ENCODE peak calls at places on chromosomes 16 and 17, in eight cellular contexts. U is stimulated activated CD8-positive, alpha-beta memory T cell treated with anti-CD3 and anti-CD28 coated beads, Interleukin-12 subunit alpha, Interleukin-12 subunit beta, amount 100 ng/mL, for 4 hours; E is mucosa of descending colon; K is choroid plexus epithelial cell; L is lower leg skin; D is upper lobe of right lung; Y is HAP-1; N is activated CD4-positive, alpha-beta T cell treated with anti-CD3 and anti-CD28 coated beads for 4 hours. J is an unnamed sample.

GRCh38 chr16:7025616-7026190 is 306.9 kb upstream of the RBFOX1 start:
- DNase-seq in Y (peak; percentile 60), L (peak; percentile 90), U (no peak), D (peak; percentile 83), E (peak; percentile 78), K (peak; percentile 2), N (no peak), J (peak; percentile 34)

GRCh38 chr17:59373879-59374495 is 42.5 kb downstream of the YPEL2 start:
- DNase-seq in U (no peak), Y (no peak), L (no peak), K (peak; percentile 98), D (no peak), N (no peak), E (no peak), J (no peak)

GRCh38 chr17:74749262-74750038 is 1.0 kb downstream of the NHERF1 start:
- DNase-seq in N (no peak), E (no peak), Y (peak; percentile 58), U (no peak), D (peak; percentile 73), L (no peak), K (no peak), J (no peak)

GRCh38 chr16:20944861-20945390 is 44.4 kb downstream of the LYRM1 start:
- DNase-seq in E (no peak), U (no peak), L (no peak), N (no peak), D (no peak), Y (no peak), K (peak; percentile 35), J (peak; percentile 57)

GRCh38 chr17:44444735-44445105 is 55.3 kb upstream of the ITGA2B start:
- DNase-seq in D (no peak), L (no peak), K (peak; percentile 78), E (no peak), N (no peak), Y (no peak), U (no peak), J (no peak)

GRCh38 chr16:75252946-75253911 is 1.8 kb upstream of the BCAR1 start:
- DNase-seq in K (peak; percentile 74), U (no peak), Y (peak; percentile 54), L (no peak), E (no peak), D (peak; percentile 63), N (no peak), J (no peak)

GRCh38 chr16:53209489-53209888 is 154.7 kb downstream of the CHD9 start:
- DNase-seq in K (no peak), E (no peak), N (no peak), U (no peak), L (no peak), Y (no peak), D (no peak), J (no peak)

GRCh38 chr16:64159986-64160385 is 961.9 kb downstream of the CDH11 start:
- DNase-seq in Y (no peak), K (no peak), L (no peak), N (no peak), E (no peak), D (no peak), U (no peak), J (no peak)

GRCh38 chr16:75575976-75576375 is 9.8 kb downstream of the GABARAPL2 start:
- DNase-seq in D (no peak), L (peak; percentile 6), N (no peak), E (no peak), K (no peak), Y (no peak), U (no peak), J (no peak)

GRCh38 chr16:881219-882097 is 80.9 kb upstream of the GNG13 start:
- DNase-seq in E (peak; percentile 31), U (no peak), D (no peak), K (no peak), Y (no peak), N (no peak), L (no peak), J (no peak)

GRCh38 chr17:37056622-37057021 is 107.9 kb downstream of the AATF start:
- DNase-seq in Y (no peak), D (no peak), N (no peak), L (no peak), U (no peak), K (no peak), E (no peak), J (no peak)

GRCh38 chr16:84754353-84754856 is 54.6 kb downstream of the USP10 start:
- DNase-seq in L (no peak), K (peak; percentile 96), E (peak; percentile 91), N (peak; percentile 76), U (no peak), Y (peak; percentile 85), D (no peak), J (peak; percentile 93)

GRCh38 chr17:68600881-68601564 is at the start of gene FAM20A:
- DNase-seq in L (peak; percentile 87), U (no peak), Y (peak; percentile 74), K (peak; percentile 5), N (no peak), E (peak; percentile 18), D (peak; percentile 91), J (no peak)

GRCh38 chr17:66602659-66603363 is 232.1 kb upstream of the CACNG5 start:
- DNase-seq in N (no peak), U (no peak), D (no peak), L (no peak), E (no peak), K (peak; percentile 13), Y (no peak), J (no peak)

GRCh38 chr17:56290486-56291118 is 137.3 kb downstream of the ANKFN1 start:
- DNase-seq in K (no peak), U (no peak), N (no peak), L (no peak), D (no peak), Y (no peak), E (no peak), J (peak; percentile 2)

GRCh38 chr17:46205975-46206374 is 12.7 kb upstream of the KANSL1 start:
- DNase-seq in K (no peak), D (no peak), E (no peak), L (no peak), U (no peak), Y (no peak), N (no peak), J (no peak)

GRCh38 chr16:50448522-50448921 is 79.7 kb upstream of the BRD7 start:
- DNase-seq in D (no peak), E (no peak), U (no peak), L (no peak), N (no peak), Y (no peak), K (no peak), J (no peak)

GRCh38 chr16:27181020-27181419 is 22.3 kb upstream of the KDM8 start:
- DNase-seq in L (no peak), Y (no peak), D (no peak), N (no peak), K (no peak), U (no peak), E (no peak), J (no peak)

GRCh38 chr16:12518238-12519004 is 285.3 kb downstream of the CPPED1 start:
- DNase-seq in K (no peak), N (no peak), E (no peak), D (no peak), Y (no peak), U (no peak), L (no peak), J (no peak)

GRCh38 chr17:40993856-40994255 is at the start of gene KRTAP3-3:
- DNase-seq in E (no peak), L (no peak), Y (no peak), U (no peak), K (no peak), N (no peak), D (no peak), J (no peak)

GRCh38 chr17:30421592-30421991 is 42.9 kb downstream of the CPD start:
- DNase-seq in E (no peak), K (no peak), L (no peak), D (no peak), U (no peak), Y (no peak), N (no peak), J (no peak)

GRCh38 chr17:16935786-16936185 is 36.1 kb downstream of the TNFRSF13B start:
- DNase-seq in K (no peak), L (peak; percentile 63), U (no peak), E (no peak), D (no peak), N (no peak), Y (no peak), J (peak; percentile 31)

GRCh38 chr16:75541236-75541635 is 5.3 kb upstream of the CHST5 start:
- DNase-seq in U (no peak), K (no peak), D (no peak), N (no peak), Y (no peak), L (no peak), E (peak; percentile 79), J (no peak)

GRCh38 chr17:34665803-34666763 is 86.7 kb downstream of the TMEM132E start:
- DNase-seq in N (no peak), L (peak; percentile 14), E (no peak), K (no peak), Y (no peak), D (no peak), U (no peak), J (no peak)

GRCh38 chr17:77470330-77470786 is 329.6 kb downstream of the SEC14L1 start:
- DNase-seq in D (no peak), L (no peak), N (no peak), E (no peak), U (no peak), Y (no peak), K (no peak), J (no peak)

GRCh38 chr17:28216528-28216927 is 102.5 kb upstream of the TMEM97 start:
- DNase-seq in D (no peak), Y (no peak), L (peak; percentile 23), N (no peak), U (no peak), E (no peak), K (peak; percentile 45), J (no peak)

GRCh38 chr17:39973496-39973895 is 7.1 kb upstream of the PSMD3 start:
- DNase-seq in K (peak; percentile 33), U (no peak), L (no peak), Y (no peak), N (no peak), E (no peak), D (no peak), J (no peak)

GRCh38 chr17:29880031-29880430 is 50.0 kb downstream of the SSH2 start:
- DNase-seq in L (no peak), E (no peak), D (no peak), U (no peak), K (no peak), Y (no peak), N (no peak), J (no peak)

GRCh38 chr17:8120520-8121443 is 2.5 kb upstream of the ALOXE3 start:
- DNase-seq in D (peak; percentile 85), E (peak; percentile 64), Y (peak; percentile 86), N (peak; percentile 74), L (peak; percentile 93), U (peak; percentile 49), K (peak; percentile 72), J (peak; percentile 91)

GRCh38 chr16:86466695-86467406 is 43.5 kb upstream of the FOXF1 start:
- DNase-seq in L (no peak), N (no peak), E (peak; percentile 27), Y (no peak), U (no peak), D (no peak), K (peak; percentile 23), J (no peak)